ENCODE peak calls at places on chromosomes 4 and X, in seven cellular contexts. O is psoas muscle; M is CD8-positive, alpha-beta memory T cell; U is HFF-Myc; E is iPS-NIHi11; K is substantia nigra; W is NCI-H1105. Y is an unnamed sample.

GRCh38 chr4:140083320-140083719 is 70.7 kb downstream of the MAML3 start:
- DNase-seq in O (no peak), M (no peak), U (no peak), E (no peak), K (no peak), W (no peak), Y (no peak)

GRCh38 chr4:140277576-140277975 is 95.9 kb upstream of the SCOC start:
- DNase-seq in O (no peak), M (no peak), U (no peak), E (no peak), K (no peak), W (no peak), Y (no peak)

GRCh38 chr4:78704981-78705757 is 71.0 kb upstream of the BMP2K start:
- DNase-seq in O (no peak), M (no peak), U (peak), E (no peak), K (no peak), W (no peak), Y (no peak)

GRCh38 chrX:37755073-37755472 is 24.8 kb upstream of the CYBB start:
- DNase-seq in O (no peak), M (peak), U (no peak), E (no peak), K (no peak), W (no peak), Y (no peak)

GRCh38 chrX:145506225-145506624 is 258.9 kb downstream of the SPANXN1 start:
- DNase-seq in O (no peak), M (no peak), U (no peak), E (no peak), K (no peak), W (no peak), Y (no peak)

GRCh38 chrX:38726596-38726995 is 74.7 kb upstream of the MID1IP1 start:
- DNase-seq in O (no peak), M (no peak), U (no peak), E (no peak), K (no peak), W (no peak), Y (no peak)

GRCh38 chrX:130091976-130092522 is 18.2 kb downstream of the ELF4 start:
- DNase-seq in O (peak), M (peak), U (no peak), E (no peak), K (no peak), W (no peak), Y (peak)

GRCh38 chr4:127143460-127144190 is 489.1 kb upstream of the INTU start:
- DNase-seq in O (no peak), M (no peak), U (no peak), E (no peak), K (no peak), W (no peak), Y (no peak)

GRCh38 chr4:17576932-17577659 is at the start of gene LAP3:
- DNase-seq in O (peak), M (peak), U (peak), E (peak), K (peak), W (peak), Y (peak)

GRCh38 chr4:1608196-1608820 is 75.8 kb downstream of the FAM53A start:
- DNase-seq in O (no peak), M (no peak), U (no peak), E (peak), K (no peak), W (no peak), Y (no peak)

GRCh38 chr4:7166286-7166685 is 26.1 kb upstream of the SORCS2 start:
- DNase-seq in O (no peak), M (no peak), U (no peak), E (no peak), K (no peak), W (no peak), Y (no peak)

GRCh38 chrX:150184487-150184886 is 178.6 kb upstream of the MAMLD1 start:
- DNase-seq in O (no peak), M (no peak), U (no peak), E (no peak), K (no peak), W (no peak), Y (no peak)

GRCh38 chrX:153973127-153974002 is 811 bp downstream of the TMEM187 start:
- DNase-seq in O (no peak), M (no peak), U (no peak), E (no peak), K (no peak), W (peak), Y (no peak)

GRCh38 chr4:41258783-41259182 is 2.1 kb downstream of the UCHL1 start:
- DNase-seq in O (no peak), M (no peak), U (peak), E (peak), K (peak), W (no peak), Y (peak)

GRCh38 chr4:155179216-155179615 is 29.2 kb upstream of the NPY2R start:
- DNase-seq in O (no peak), M (no peak), U (no peak), E (no peak), K (no peak), W (peak), Y (no peak)

GRCh38 chr4:63316633-63317032 is 1092.6 kb downstream of the TECRL start:
- DNase-seq in O (no peak), M (no peak), U (no peak), E (no peak), K (no peak), W (no peak), Y (no peak)

GRCh38 chr4:94168321-94168720 is 39.3 kb upstream of the SMARCAD1 start:
- DNase-seq in O (no peak), M (no peak), U (no peak), E (no peak), K (no peak), W (no peak), Y (peak)

GRCh38 chrX:138874271-138874670 is 162.8 kb upstream of the FGF13 start:
- DNase-seq in O (no peak), M (no peak), U (no peak), E (no peak), K (no peak), W (no peak), Y (no peak)

Y was measured in mesendoderm.